ENCODE peak calls at places on chromosomes 6 and 20, in ten cellular contexts. One of them, this sample, is unnamed.

GRCh38 chr6:2450546-2450945 is 205.1 kb upstream of the GMDS start:
- DNase-seq in GM06990: no peak
- DNase-seq in left cardiac atrium: peak; percentile 76
- DNase-seq in stimulated activated CD4-positive, alpha-beta T cell treated with anti-CD3 and anti-CD28 coated beads, Interleukin-1b, Interleukin-23, amount 100 ng/mL, for 4 hours: no peak
- DNase-seq in activated CD8-positive, alpha-beta memory T cell treated with anti-CD3 and anti-CD28 coated beads for 24 hours: no peak
- DNase-seq in fibroblast of pulmonary artery: no peak
- DNase-seq in AML-193: no peak
- DNase-seq in heart left ventricle: peak; percentile 71
- DNase-seq in H54: no peak
- DNase-seq in T-helper 2 cell: no peak
- DNase-seq in this sample: no peak

GRCh38 chr20:577167-577791 is 32.8 kb downstream of the TCF15 start:
- DNase-seq in GM06990: no peak
- DNase-seq in left cardiac atrium: no peak
- DNase-seq in stimulated activated CD4-positive, alpha-beta T cell treated with anti-CD3 and anti-CD28 coated beads, Interleukin-1b, Interleukin-23, amount 100 ng/mL, for 4 hours: no peak
- DNase-seq in activated CD8-positive, alpha-beta memory T cell treated with anti-CD3 and anti-CD28 coated beads for 24 hours: no peak
- DNase-seq in fibroblast of pulmonary artery: peak; percentile 18
- DNase-seq in AML-193: peak; percentile 29
- DNase-seq in heart left ventricle: no peak
- DNase-seq in H54: no peak
- DNase-seq in T-helper 2 cell: peak; percentile 15
- DNase-seq in this sample: no peak

GRCh38 chr20:62977613-62978558 is 25.4 kb downstream of the SLC17A9 start:
- DNase-seq in GM06990: peak; percentile 86
- DNase-seq in left cardiac atrium: no peak
- DNase-seq in stimulated activated CD4-positive, alpha-beta T cell treated with anti-CD3 and anti-CD28 coated beads, Interleukin-1b, Interleukin-23, amount 100 ng/mL, for 4 hours: peak; percentile 68
- DNase-seq in activated CD8-positive, alpha-beta memory T cell treated with anti-CD3 and anti-CD28 coated beads for 24 hours: peak; percentile 78
- DNase-seq in fibroblast of pulmonary artery: no peak
- DNase-seq in AML-193: no peak
- DNase-seq in heart left ventricle: no peak
- DNase-seq in H54: peak; percentile 52
- DNase-seq in T-helper 2 cell: peak; percentile 93
- DNase-seq in this sample: peak; percentile 74

GRCh38 chr6:15501806-15502450 is 160.9 kb downstream of the DTNBP1 start:
- DNase-seq in GM06990: no peak
- DNase-seq in left cardiac atrium: peak; percentile 67
- DNase-seq in stimulated activated CD4-positive, alpha-beta T cell treated with anti-CD3 and anti-CD28 coated beads, Interleukin-1b, Interleukin-23, amount 100 ng/mL, for 4 hours: no peak
- DNase-seq in activated CD8-positive, alpha-beta memory T cell treated with anti-CD3 and anti-CD28 coated beads for 24 hours: no peak
- DNase-seq in fibroblast of pulmonary artery: peak; percentile 93
- DNase-seq in AML-193: no peak
- DNase-seq in heart left ventricle: peak; percentile 68
- DNase-seq in H54: peak; percentile 55
- DNase-seq in T-helper 2 cell: no peak
- DNase-seq in this sample: no peak

GRCh38 chr6:84013931-84014330 is 19.6 kb upstream of the MRAP2 start:
- DNase-seq in GM06990: no peak
- DNase-seq in left cardiac atrium: no peak
- DNase-seq in stimulated activated CD4-positive, alpha-beta T cell treated with anti-CD3 and anti-CD28 coated beads, Interleukin-1b, Interleukin-23, amount 100 ng/mL, for 4 hours: no peak
- DNase-seq in activated CD8-positive, alpha-beta memory T cell treated with anti-CD3 and anti-CD28 coated beads for 24 hours: no peak
- DNase-seq in fibroblast of pulmonary artery: no peak
- DNase-seq in AML-193: no peak
- DNase-seq in heart left ventricle: no peak
- DNase-seq in H54: no peak
- DNase-seq in T-helper 2 cell: no peak
- DNase-seq in this sample: no peak

GRCh38 chr6:4323322-4323721 is 187.9 kb upstream of the ECI2 start:
- DNase-seq in GM06990: no peak
- DNase-seq in left cardiac atrium: no peak
- DNase-seq in stimulated activated CD4-positive, alpha-beta T cell treated with anti-CD3 and anti-CD28 coated beads, Interleukin-1b, Interleukin-23, amount 100 ng/mL, for 4 hours: no peak
- DNase-seq in activated CD8-positive, alpha-beta memory T cell treated with anti-CD3 and anti-CD28 coated beads for 24 hours: no peak
- DNase-seq in fibroblast of pulmonary artery: no peak
- DNase-seq in AML-193: no peak
- DNase-seq in heart left ventricle: no peak
- DNase-seq in H54: no peak
- DNase-seq in T-helper 2 cell: no peak
- DNase-seq in this sample: no peak

GRCh38 chr20:38172344-38172743 is 7.3 kb upstream of the TGM2 start:
- DNase-seq in GM06990: no peak
- DNase-seq in left cardiac atrium: no peak
- DNase-seq in stimulated activated CD4-positive, alpha-beta T cell treated with anti-CD3 and anti-CD28 coated beads, Interleukin-1b, Interleukin-23, amount 100 ng/mL, for 4 hours: no peak
- DNase-seq in activated CD8-positive, alpha-beta memory T cell treated with anti-CD3 and anti-CD28 coated beads for 24 hours: no peak
- DNase-seq in fibroblast of pulmonary artery: peak; percentile 49
- DNase-seq in AML-193: no peak
- DNase-seq in heart left ventricle: no peak
- DNase-seq in H54: no peak
- DNase-seq in T-helper 2 cell: no peak
- DNase-seq in this sample: no peak

GRCh38 chr20:56422131-56422823 is 10.2 kb downstream of the CASS4 start:
- DNase-seq in GM06990: no peak
- DNase-seq in left cardiac atrium: no peak
- DNase-seq in stimulated activated CD4-positive, alpha-beta T cell treated with anti-CD3 and anti-CD28 coated beads, Interleukin-1b, Interleukin-23, amount 100 ng/mL, for 4 hours: no peak
- DNase-seq in activated CD8-positive, alpha-beta memory T cell treated with anti-CD3 and anti-CD28 coated beads for 24 hours: peak; percentile 44
- DNase-seq in fibroblast of pulmonary artery: peak; percentile 80
- DNase-seq in AML-193: peak; percentile 19
- DNase-seq in heart left ventricle: no peak
- DNase-seq in H54: peak; percentile 66
- DNase-seq in T-helper 2 cell: no peak
- DNase-seq in this sample: no peak

GRCh38 chr6:108531332-108531731 is 29.4 kb upstream of the FOXO3 start:
- DNase-seq in GM06990: no peak
- DNase-seq in left cardiac atrium: no peak
- DNase-seq in stimulated activated CD4-positive, alpha-beta T cell treated with anti-CD3 and anti-CD28 coated beads, Interleukin-1b, Interleukin-23, amount 100 ng/mL, for 4 hours: no peak
- DNase-seq in activated CD8-positive, alpha-beta memory T cell treated with anti-CD3 and anti-CD28 coated beads for 24 hours: no peak
- DNase-seq in fibroblast of pulmonary artery: no peak
- DNase-seq in AML-193: no peak
- DNase-seq in heart left ventricle: no peak
- DNase-seq in H54: no peak
- DNase-seq in T-helper 2 cell: no peak
- DNase-seq in this sample: no peak

GRCh38 chr6:130364224-130364780 is 1.5 kb upstream of the TMEM200A start:
- DNase-seq in GM06990: no peak
- DNase-seq in left cardiac atrium: no peak
- DNase-seq in stimulated activated CD4-positive, alpha-beta T cell treated with anti-CD3 and anti-CD28 coated beads, Interleukin-1b, Interleukin-23, amount 100 ng/mL, for 4 hours: no peak
- DNase-seq in activated CD8-positive, alpha-beta memory T cell treated with anti-CD3 and anti-CD28 coated beads for 24 hours: no peak
- DNase-seq in fibroblast of pulmonary artery: no peak
- DNase-seq in AML-193: no peak
- DNase-seq in heart left ventricle: no peak
- DNase-seq in H54: no peak
- DNase-seq in T-helper 2 cell: no peak
- DNase-seq in this sample: no peak

GRCh38 chr20:63501818-63502670 is 3.2 kb upstream of the EEF1A2 start:
- DNase-seq in GM06990: no peak
- DNase-seq in left cardiac atrium: peak; percentile 72
- DNase-seq in stimulated activated CD4-positive, alpha-beta T cell treated with anti-CD3 and anti-CD28 coated beads, Interleukin-1b, Interleukin-23, amount 100 ng/mL, for 4 hours: no peak
- DNase-seq in activated CD8-positive, alpha-beta memory T cell treated with anti-CD3 and anti-CD28 coated beads for 24 hours: no peak
- DNase-seq in fibroblast of pulmonary artery: no peak
- DNase-seq in AML-193: no peak
- DNase-seq in heart left ventricle: peak; percentile 90
- DNase-seq in H54: no peak
- DNase-seq in T-helper 2 cell: no peak
- DNase-seq in this sample: no peak

GRCh38 chr6:40936810-40937209 is 102.2 kb downstream of the UNC5CL start:
- DNase-seq in GM06990: no peak
- DNase-seq in left cardiac atrium: no peak
- DNase-seq in stimulated activated CD4-positive, alpha-beta T cell treated with anti-CD3 and anti-CD28 coated beads, Interleukin-1b, Interleukin-23, amount 100 ng/mL, for 4 hours: no peak
- DNase-seq in activated CD8-positive, alpha-beta memory T cell treated with anti-CD3 and anti-CD28 coated beads for 24 hours: no peak
- DNase-seq in fibroblast of pulmonary artery: peak; percentile 58
- DNase-seq in AML-193: no peak
- DNase-seq in heart left ventricle: no peak
- DNase-seq in H54: peak; percentile 31
- DNase-seq in T-helper 2 cell: no peak
- DNase-seq in this sample: no peak

GRCh38 chr6:36075656-36076055 is 48.0 kb downstream of the MAPK14 start:
- DNase-seq in GM06990: no peak
- DNase-seq in left cardiac atrium: no peak
- DNase-seq in stimulated activated CD4-positive, alpha-beta T cell treated with anti-CD3 and anti-CD28 coated beads, Interleukin-1b, Interleukin-23, amount 100 ng/mL, for 4 hours: no peak
- DNase-seq in activated CD8-positive, alpha-beta memory T cell treated with anti-CD3 and anti-CD28 coated beads for 24 hours: no peak
- DNase-seq in fibroblast of pulmonary artery: no peak
- DNase-seq in AML-193: peak; percentile 11
- DNase-seq in heart left ventricle: no peak
- DNase-seq in H54: no peak
- DNase-seq in T-helper 2 cell: peak; percentile 12
- DNase-seq in this sample: no peak

GRCh38 chr6:24283043-24283985 is 74.5 kb downstream of the DCDC2 start:
- DNase-seq in GM06990: peak; percentile 28
- DNase-seq in left cardiac atrium: peak; percentile 77
- DNase-seq in stimulated activated CD4-positive, alpha-beta T cell treated with anti-CD3 and anti-CD28 coated beads, Interleukin-1b, Interleukin-23, amount 100 ng/mL, for 4 hours: peak; percentile 6
- DNase-seq in activated CD8-positive, alpha-beta memory T cell treated with anti-CD3 and anti-CD28 coated beads for 24 hours: no peak
- DNase-seq in fibroblast of pulmonary artery: peak; percentile 92
- DNase-seq in AML-193: peak; percentile 86
- DNase-seq in heart left ventricle: peak; percentile 58
- DNase-seq in H54: peak; percentile 57
- DNase-seq in T-helper 2 cell: peak; percentile 52
- DNase-seq in this sample: no peak

GRCh38 chr6:10465633-10466499 is 51.0 kb upstream of the TFAP2A start:
- DNase-seq in GM06990: peak; percentile 23
- DNase-seq in left cardiac atrium: peak; percentile 22
- DNase-seq in stimulated activated CD4-positive, alpha-beta T cell treated with anti-CD3 and anti-CD28 coated beads, Interleukin-1b, Interleukin-23, amount 100 ng/mL, for 4 hours: peak; percentile 2
- DNase-seq in activated CD8-positive, alpha-beta memory T cell treated with anti-CD3 and anti-CD28 coated beads for 24 hours: no peak
- DNase-seq in fibroblast of pulmonary artery: peak; percentile 45
- DNase-seq in AML-193: peak; percentile 28
- DNase-seq in heart left ventricle: no peak
- DNase-seq in H54: no peak
- DNase-seq in T-helper 2 cell: peak; percentile 30
- DNase-seq in this sample: no peak

GRCh38 chr6:13273931-13274706 is 54.2 kb downstream of the TBC1D7 start:
- DNase-seq in GM06990: peak; percentile 78
- DNase-seq in left cardiac atrium: peak; percentile 35
- DNase-seq in stimulated activated CD4-positive, alpha-beta T cell treated with anti-CD3 and anti-CD28 coated beads, Interleukin-1b, Interleukin-23, amount 100 ng/mL, for 4 hours: peak; percentile 53
- DNase-seq in activated CD8-positive, alpha-beta memory T cell treated with anti-CD3 and anti-CD28 coated beads for 24 hours: peak; percentile 79
- DNase-seq in fibroblast of pulmonary artery: no peak
- DNase-seq in AML-193: peak; percentile 31
- DNase-seq in heart left ventricle: no peak
- DNase-seq in H54: no peak
- DNase-seq in T-helper 2 cell: peak; percentile 64
- DNase-seq in this sample: peak; percentile 51

GRCh38 chr6:110233769-110234374 is 53.6 kb downstream of the CDC40 start:
- DNase-seq in GM06990: peak; percentile 30
- DNase-seq in left cardiac atrium: no peak
- DNase-seq in stimulated activated CD4-positive, alpha-beta T cell treated with anti-CD3 and anti-CD28 coated beads, Interleukin-1b, Interleukin-23, amount 100 ng/mL, for 4 hours: no peak
- DNase-seq in activated CD8-positive, alpha-beta memory T cell treated with anti-CD3 and anti-CD28 coated beads for 24 hours: no peak
- DNase-seq in fibroblast of pulmonary artery: peak; percentile 21
- DNase-seq in AML-193: no peak
- DNase-seq in heart left ventricle: no peak
- DNase-seq in H54: no peak
- DNase-seq in T-helper 2 cell: peak; percentile 65
- DNase-seq in this sample: peak; percentile 7

GRCh38 chr6:13767121-13767794 is 47.1 kb downstream of the MCUR1 start:
- DNase-seq in GM06990: no peak
- DNase-seq in left cardiac atrium: peak; percentile 65
- DNase-seq in stimulated activated CD4-positive, alpha-beta T cell treated with anti-CD3 and anti-CD28 coated beads, Interleukin-1b, Interleukin-23, amount 100 ng/mL, for 4 hours: peak; percentile 20
- DNase-seq in activated CD8-positive, alpha-beta memory T cell treated with anti-CD3 and anti-CD28 coated beads for 24 hours: peak; percentile 77
- DNase-seq in fibroblast of pulmonary artery: peak; percentile 31
- DNase-seq in AML-193: no peak
- DNase-seq in heart left ventricle: peak; percentile 64
- DNase-seq in H54: no peak
- DNase-seq in T-helper 2 cell: no peak
- DNase-seq in this sample: peak; percentile 34

GRCh38 chr6:27209659-27210269 is 37.7 kb upstream of the PRSS16 start:
- DNase-seq in GM06990: no peak
- DNase-seq in left cardiac atrium: no peak
- DNase-seq in stimulated activated CD4-positive, alpha-beta T cell treated with anti-CD3 and anti-CD28 coated beads, Interleukin-1b, Interleukin-23, amount 100 ng/mL, for 4 hours: no peak
- DNase-seq in activated CD8-positive, alpha-beta memory T cell treated with anti-CD3 and anti-CD28 coated beads for 24 hours: no peak
- DNase-seq in fibroblast of pulmonary artery: no peak
- DNase-seq in AML-193: no peak
- DNase-seq in heart left ventricle: no peak
- DNase-seq in H54: no peak
- DNase-seq in T-helper 2 cell: no peak
- DNase-seq in this sample: no peak

GRCh38 chr6:31243508-31243907 is 28.4 kb downstream of the HLA-C start:
- DNase-seq in GM06990: no peak
- DNase-seq in left cardiac atrium: no peak
- DNase-seq in stimulated activated CD4-positive, alpha-beta T cell treated with anti-CD3 and anti-CD28 coated beads, Interleukin-1b, Interleukin-23, amount 100 ng/mL, for 4 hours: no peak
- DNase-seq in activated CD8-positive, alpha-beta memory T cell treated with anti-CD3 and anti-CD28 coated beads for 24 hours: no peak
- DNase-seq in fibroblast of pulmonary artery: no peak
- DNase-seq in AML-193: no peak
- DNase-seq in heart left ventricle: no peak
- DNase-seq in H54: no peak
- DNase-seq in T-helper 2 cell: peak; percentile 86
- DNase-seq in this sample: no peak

GRCh38 chr6:157089258-157089657 is 234.1 kb downstream of the TMEM242 start:
- DNase-seq in GM06990: no peak
- DNase-seq in left cardiac atrium: no peak
- DNase-seq in stimulated activated CD4-positive, alpha-beta T cell treated with anti-CD3 and anti-CD28 coated beads, Interleukin-1b, Interleukin-23, amount 100 ng/mL, for 4 hours: no peak
- DNase-seq in activated CD8-positive, alpha-beta memory T cell treated with anti-CD3 and anti-CD28 coated beads for 24 hours: no peak
- DNase-seq in fibroblast of pulmonary artery: peak; percentile 79
- DNase-seq in AML-193: no peak
- DNase-seq in heart left ventricle: no peak
- DNase-seq in H54: no peak
- DNase-seq in T-helper 2 cell: no peak
- DNase-seq in this sample: no peak

GRCh38 chr6:27296106-27296783 is 15.8 kb downstream of the POM121L2 start:
- DNase-seq in GM06990: no peak
- DNase-seq in left cardiac atrium: no peak
- DNase-seq in stimulated activated CD4-positive, alpha-beta T cell treated with anti-CD3 and anti-CD28 coated beads, Interleukin-1b, Interleukin-23, amount 100 ng/mL, for 4 hours: no peak
- DNase-seq in activated CD8-positive, alpha-beta memory T cell treated with anti-CD3 and anti-CD28 coated beads for 24 hours: no peak
- DNase-seq in fibroblast of pulmonary artery: peak; percentile 61
- DNase-seq in AML-193: no peak
- DNase-seq in heart left ventricle: no peak
- DNase-seq in H54: no peak
- DNase-seq in T-helper 2 cell: no peak
- DNase-seq in this sample: no peak

GRCh38 chr6:132190815-132191175 is 210.5 kb downstream of the MOXD1 start:
- DNase-seq in GM06990: no peak
- DNase-seq in left cardiac atrium: no peak
- DNase-seq in stimulated activated CD4-positive, alpha-beta T cell treated with anti-CD3 and anti-CD28 coated beads, Interleukin-1b, Interleukin-23, amount 100 ng/mL, for 4 hours: no peak
- DNase-seq in activated CD8-positive, alpha-beta memory T cell treated with anti-CD3 and anti-CD28 coated beads for 24 hours: no peak
- DNase-seq in fibroblast of pulmonary artery: peak; percentile 83
- DNase-seq in AML-193: no peak
- DNase-seq in heart left ventricle: no peak
- DNase-seq in H54: no peak
- DNase-seq in T-helper 2 cell: no peak
- DNase-seq in this sample: no peak

GRCh38 chr20:34604980-34605788 is 46.7 kb downstream of the MAP1LC3A start:
- DNase-seq in GM06990: no peak
- DNase-seq in left cardiac atrium: no peak
- DNase-seq in stimulated activated CD4-positive, alpha-beta T cell treated with anti-CD3 and anti-CD28 coated beads, Interleukin-1b, Interleukin-23, amount 100 ng/mL, for 4 hours: no peak
- DNase-seq in activated CD8-positive, alpha-beta memory T cell treated with anti-CD3 and anti-CD28 coated beads for 24 hours: no peak
- DNase-seq in fibroblast of pulmonary artery: peak; percentile 31
- DNase-seq in AML-193: no peak
- DNase-seq in heart left ventricle: peak; percentile 36
- DNase-seq in H54: no peak
- DNase-seq in T-helper 2 cell: no peak
- DNase-seq in this sample: no peak

GRCh38 chr20:45833883-45834796 is 541 bp downstream of the SNX21 start:
- DNase-seq in GM06990: peak; percentile 60
- DNase-seq in left cardiac atrium: peak; percentile 77
- DNase-seq in stimulated activated CD4-positive, alpha-beta T cell treated with anti-CD3 and anti-CD28 coated beads, Interleukin-1b, Interleukin-23, amount 100 ng/mL, for 4 hours: peak; percentile 48
- DNase-seq in activated CD8-positive, alpha-beta memory T cell treated with anti-CD3 and anti-CD28 coated beads for 24 hours: peak; percentile 77
- DNase-seq in fibroblast of pulmonary artery: peak; percentile 63
- DNase-seq in AML-193: no peak
- DNase-seq in heart left ventricle: peak; percentile 75
- DNase-seq in H54: peak; percentile 76
- DNase-seq in T-helper 2 cell: peak; percentile 56
- DNase-seq in this sample: peak; percentile 44

GRCh38 chr6:17086469-17086868 is 15.4 kb upstream of the STMND1 start:
- DNase-seq in GM06990: no peak
- DNase-seq in left cardiac atrium: peak; percentile 31
- DNase-seq in stimulated activated CD4-positive, alpha-beta T cell treated with anti-CD3 and anti-CD28 coated beads, Interleukin-1b, Interleukin-23, amount 100 ng/mL, for 4 hours: no peak
- DNase-seq in activated CD8-positive, alpha-beta memory T cell treated with anti-CD3 and anti-CD28 coated beads for 24 hours: peak; percentile 59
- DNase-seq in fibroblast of pulmonary artery: peak; percentile 85
- DNase-seq in AML-193: peak; percentile 40
- DNase-seq in heart left ventricle: peak; percentile 45
- DNase-seq in H54: peak; percentile 51
- DNase-seq in T-helper 2 cell: peak; percentile 17
- DNase-seq in this sample: peak; percentile 23

GRCh38 chr6:52389264-52389625 is 27.3 kb downstream of the PAQR8 start:
- DNase-seq in GM06990: no peak
- DNase-seq in left cardiac atrium: no peak
- DNase-seq in stimulated activated CD4-positive, alpha-beta T cell treated with anti-CD3 and anti-CD28 coated beads, Interleukin-1b, Interleukin-23, amount 100 ng/mL, for 4 hours: no peak
- DNase-seq in activated CD8-positive, alpha-beta memory T cell treated with anti-CD3 and anti-CD28 coated beads for 24 hours: no peak
- DNase-seq in fibroblast of pulmonary artery: no peak
- DNase-seq in AML-193: no peak
- DNase-seq in heart left ventricle: no peak
- DNase-seq in H54: no peak
- DNase-seq in T-helper 2 cell: no peak
- DNase-seq in this sample: no peak

GRCh38 chr20:40370800-40371199 is 318.2 kb downstream of the MAFB start:
- DNase-seq in GM06990: no peak
- DNase-seq in left cardiac atrium: no peak
- DNase-seq in stimulated activated CD4-positive, alpha-beta T cell treated with anti-CD3 and anti-CD28 coated beads, Interleukin-1b, Interleukin-23, amount 100 ng/mL, for 4 hours: no peak
- DNase-seq in activated CD8-positive, alpha-beta memory T cell treated with anti-CD3 and anti-CD28 coated beads for 24 hours: no peak
- DNase-seq in fibroblast of pulmonary artery: no peak
- DNase-seq in AML-193: no peak
- DNase-seq in heart left ventricle: no peak
- DNase-seq in H54: no peak
- DNase-seq in T-helper 2 cell: no peak
- DNase-seq in this sample: no peak

This sample was measured in immature natural killer cell.